ENCODE peak calls at places on chromosomes 16 and 17, in eight cellular contexts. One of them, this sample, is unnamed.

GRCh38 chr16:1791943-1792812 is 1.3 kb downstream of the IGFALS start:
- DNase-seq in occipital lobe: no peak
- DNase-seq in endothelial cell: peak; percentile 7
- DNase-seq in ELF-1: no peak
- DNase-seq in NCI-H2081: no peak
- DNase-seq in KG1: no peak
- DNase-seq in uterus: no peak
- DNase-seq in HT-29: no peak
- DNase-seq in this sample: no peak

GRCh38 chr17:32275060-32276042 is 9.7 kb downstream of the RHBDL3 start:
- DNase-seq in occipital lobe: peak; percentile 61
- DNase-seq in endothelial cell: no peak
- DNase-seq in ELF-1: peak; percentile 77
- DNase-seq in NCI-H2081: no peak
- DNase-seq in KG1: no peak
- DNase-seq in uterus: peak; percentile 55
- DNase-seq in HT-29: no peak
- DNase-seq in this sample: no peak

GRCh38 chr16:30478766-30479478 is 6.4 kb downstream of the ITGAL start:
- DNase-seq in occipital lobe: no peak
- DNase-seq in endothelial cell: no peak
- DNase-seq in ELF-1: no peak
- DNase-seq in NCI-H2081: no peak
- DNase-seq in KG1: no peak
- DNase-seq in uterus: no peak
- DNase-seq in HT-29: no peak
- DNase-seq in this sample: no peak

GRCh38 chr16:58639836-58640235 is 10.2 kb upstream of the CNOT1 start:
- DNase-seq in occipital lobe: no peak
- DNase-seq in endothelial cell: no peak
- DNase-seq in ELF-1: no peak
- DNase-seq in NCI-H2081: no peak
- DNase-seq in KG1: no peak
- DNase-seq in uterus: no peak
- DNase-seq in HT-29: no peak
- DNase-seq in this sample: no peak

GRCh38 chr17:7839890-7840260 is 5.9 kb downstream of the KDM6B start:
- DNase-seq in occipital lobe: no peak
- DNase-seq in endothelial cell: no peak
- DNase-seq in ELF-1: no peak
- DNase-seq in NCI-H2081: no peak
- DNase-seq in KG1: no peak
- DNase-seq in uterus: no peak
- DNase-seq in HT-29: peak; percentile 30
- DNase-seq in this sample: peak; percentile 74

GRCh38 chr17:2043785-2044184 is 2.0 kb downstream of the OVCA2 start:
- DNase-seq in occipital lobe: no peak
- DNase-seq in endothelial cell: no peak
- DNase-seq in ELF-1: no peak
- DNase-seq in NCI-H2081: no peak
- DNase-seq in KG1: no peak
- DNase-seq in uterus: no peak
- DNase-seq in HT-29: no peak
- DNase-seq in this sample: no peak

GRCh38 chr16:8489580-8489979 is 100.7 kb downstream of the TMEM114 start:
- DNase-seq in occipital lobe: no peak
- DNase-seq in endothelial cell: no peak
- DNase-seq in ELF-1: no peak
- DNase-seq in NCI-H2081: no peak
- DNase-seq in KG1: no peak
- DNase-seq in uterus: no peak
- DNase-seq in HT-29: no peak
- DNase-seq in this sample: no peak

GRCh38 chr17:77774182-77774581 is 184.3 kb upstream of the TNRC6C start:
- DNase-seq in occipital lobe: no peak
- DNase-seq in endothelial cell: no peak
- DNase-seq in ELF-1: no peak
- DNase-seq in NCI-H2081: no peak
- DNase-seq in KG1: no peak
- DNase-seq in uterus: no peak
- DNase-seq in HT-29: no peak
- DNase-seq in this sample: no peak

GRCh38 chr16:70577256-70577698 is 53.7 kb downstream of the SF3B3 start:
- DNase-seq in occipital lobe: peak; percentile 21
- DNase-seq in endothelial cell: no peak
- DNase-seq in ELF-1: no peak
- DNase-seq in NCI-H2081: no peak
- DNase-seq in KG1: no peak
- DNase-seq in uterus: no peak
- DNase-seq in HT-29: peak; percentile 52
- DNase-seq in this sample: no peak

GRCh38 chr17:31854672-31855071 is 4.4 kb downstream of the COPRS start:
- DNase-seq in occipital lobe: no peak
- DNase-seq in endothelial cell: no peak
- DNase-seq in ELF-1: no peak
- DNase-seq in NCI-H2081: no peak
- DNase-seq in KG1: no peak
- DNase-seq in uterus: no peak
- DNase-seq in HT-29: no peak
- DNase-seq in this sample: no peak

GRCh38 chr16:12060751-12061150 is 84.2 kb downstream of the SNX29 start:
- DNase-seq in occipital lobe: no peak
- DNase-seq in endothelial cell: no peak
- DNase-seq in ELF-1: no peak
- DNase-seq in NCI-H2081: no peak
- DNase-seq in KG1: no peak
- DNase-seq in uterus: no peak
- DNase-seq in HT-29: no peak
- DNase-seq in this sample: no peak

GRCh38 chr16:66127459-66128362 is 238.8 kb upstream of the CDH5 start:
- DNase-seq in occipital lobe: no peak
- DNase-seq in endothelial cell: peak; percentile 21
- DNase-seq in ELF-1: peak; percentile 14
- DNase-seq in NCI-H2081: no peak
- DNase-seq in KG1: no peak
- DNase-seq in uterus: peak; percentile 28
- DNase-seq in HT-29: no peak
- DNase-seq in this sample: no peak

GRCh38 chr16:77157346-77157745 is 33.6 kb upstream of the MON1B start:
- DNase-seq in occipital lobe: no peak
- DNase-seq in endothelial cell: no peak
- DNase-seq in ELF-1: no peak
- DNase-seq in NCI-H2081: no peak
- DNase-seq in KG1: no peak
- DNase-seq in uterus: no peak
- DNase-seq in HT-29: no peak
- DNase-seq in this sample: no peak

GRCh38 chr17:68709461-68709860 is 108.3 kb upstream of the FAM20A start:
- DNase-seq in occipital lobe: no peak
- DNase-seq in endothelial cell: no peak
- DNase-seq in ELF-1: no peak
- DNase-seq in NCI-H2081: no peak
- DNase-seq in KG1: no peak
- DNase-seq in uterus: no peak
- DNase-seq in HT-29: no peak
- DNase-seq in this sample: no peak

GRCh38 chr17:67867591-67867990 is 42.3 kb downstream of the BPTF start:
- DNase-seq in occipital lobe: no peak
- DNase-seq in endothelial cell: no peak
- DNase-seq in ELF-1: no peak
- DNase-seq in NCI-H2081: no peak
- DNase-seq in KG1: no peak
- DNase-seq in uterus: no peak
- DNase-seq in HT-29: no peak
- DNase-seq in this sample: no peak

GRCh38 chr16:30797670-30798309 is 10.8 kb upstream of the ZNF629 start:
- DNase-seq in occipital lobe: no peak
- DNase-seq in endothelial cell: no peak
- DNase-seq in ELF-1: no peak
- DNase-seq in NCI-H2081: no peak
- DNase-seq in KG1: no peak
- DNase-seq in uterus: no peak
- DNase-seq in HT-29: no peak
- DNase-seq in this sample: no peak

GRCh38 chr17:56635640-56636039 is 42.1 kb downstream of the NOG start:
- DNase-seq in occipital lobe: no peak
- DNase-seq in endothelial cell: no peak
- DNase-seq in ELF-1: no peak
- DNase-seq in NCI-H2081: no peak
- DNase-seq in KG1: no peak
- DNase-seq in uterus: no peak
- DNase-seq in HT-29: no peak
- DNase-seq in this sample: no peak

GRCh38 chr17:81552244-81553017 is at the start of gene FAAP100:
- DNase-seq in occipital lobe: peak; percentile 66
- DNase-seq in endothelial cell: peak; percentile 86
- DNase-seq in ELF-1: peak; percentile 89
- DNase-seq in NCI-H2081: peak; percentile 87
- DNase-seq in KG1: peak; percentile 85
- DNase-seq in uterus: peak; percentile 65
- DNase-seq in HT-29: peak; percentile 80
- DNase-seq in this sample: peak; percentile 88

GRCh38 chr16:50697881-50698767 is 4.7 kb downstream of the NOD2 start:
- DNase-seq in occipital lobe: no peak
- DNase-seq in endothelial cell: no peak
- DNase-seq in ELF-1: no peak
- DNase-seq in NCI-H2081: no peak
- DNase-seq in KG1: no peak
- DNase-seq in uterus: peak; percentile 45
- DNase-seq in HT-29: no peak
- DNase-seq in this sample: no peak

GRCh38 chr16:67571981-67572431 is 9.7 kb downstream of the CTCF start:
- DNase-seq in occipital lobe: no peak
- DNase-seq in endothelial cell: no peak
- DNase-seq in ELF-1: no peak
- DNase-seq in NCI-H2081: no peak
- DNase-seq in KG1: no peak
- DNase-seq in uterus: no peak
- DNase-seq in HT-29: no peak
- DNase-seq in this sample: no peak

GRCh38 chr17:14833201-14833773 is 431.8 kb downstream of the PMP22 start:
- DNase-seq in occipital lobe: no peak
- DNase-seq in endothelial cell: no peak
- DNase-seq in ELF-1: no peak
- DNase-seq in NCI-H2081: no peak
- DNase-seq in KG1: no peak
- DNase-seq in uterus: no peak
- DNase-seq in HT-29: no peak
- DNase-seq in this sample: no peak

GRCh38 chr16:84537431-84538151 is 33.1 kb upstream of the MEAK7 start:
- DNase-seq in occipital lobe: no peak
- DNase-seq in endothelial cell: no peak
- DNase-seq in ELF-1: no peak
- DNase-seq in NCI-H2081: no peak
- DNase-seq in KG1: no peak
- DNase-seq in uterus: no peak
- DNase-seq in HT-29: no peak
- DNase-seq in this sample: no peak

GRCh38 chr17:61410555-61411089 is 11.0 kb downstream of the TBX2 start:
- DNase-seq in occipital lobe: no peak
- DNase-seq in endothelial cell: peak; percentile 91
- DNase-seq in ELF-1: peak; percentile 90
- DNase-seq in NCI-H2081: no peak
- DNase-seq in KG1: peak; percentile 38
- DNase-seq in uterus: peak; percentile 75
- DNase-seq in HT-29: no peak
- DNase-seq in this sample: peak; percentile 79